ENCODE peak calls at places on chromosome 1, in seven cellular contexts. S is H9; E is HT-29; P is CD8-positive, alpha-beta T cell; R is HCT116; T is OCI-LY7; O is astrocyte of the spinal cord. M is an unnamed sample.

GRCh38 chr1:37448185-37448584 is 26.2 kb upstream of the ZC3H12A start:
- DNase-seq in S (peak), E (no peak), P (no peak), R (no peak), T (no peak), O (no peak), M (no peak)

GRCh38 chr1:180988221-180988826 is 34.3 kb downstream of the STX6 start:
- DNase-seq in S (no peak), E (no peak), P (no peak), R (no peak), T (no peak), O (peak), M (no peak)

GRCh38 chr1:59697138-59697811 is 117.5 kb upstream of the HOOK1 start:
- DNase-seq in S (no peak), E (no peak), P (peak), R (no peak), T (no peak), O (no peak), M (no peak)

GRCh38 chr1:58618303-58618702 is 41.3 kb upstream of the TACSTD2 start:
- DNase-seq in S (no peak), E (no peak), P (no peak), R (no peak), T (no peak), O (peak), M (no peak)

GRCh38 chr1:207316622-207317510 is 4.6 kb upstream of the CD55 start:
- DNase-seq in S (peak), E (peak), P (no peak), R (peak), T (no peak), O (no peak), M (no peak)

GRCh38 chr1:199168895-199169294 is 530.1 kb downstream of the PTPRC start:
- DNase-seq in S (no peak), E (no peak), P (no peak), R (no peak), T (no peak), O (no peak), M (no peak)

GRCh38 chr1:165753934-165754333 is 14.7 kb downstream of the TMCO1 start:
- DNase-seq in S (no peak), E (no peak), P (no peak), R (no peak), T (peak), O (no peak), M (peak)

GRCh38 chr1:206435450-206435849 is 34.8 kb upstream of the IKBKE start:
- DNase-seq in S (no peak), E (no peak), P (no peak), R (no peak), T (no peak), O (no peak), M (no peak)

GRCh38 chr1:3377604-3378279 is 76.7 kb upstream of the ARHGEF16 start:
- DNase-seq in S (no peak), E (no peak), P (no peak), R (no peak), T (no peak), O (no peak), M (no peak)

GRCh38 chr1:244005455-244005854 is 45.6 kb upstream of the ZBTB18 start:
- DNase-seq in S (no peak), E (no peak), P (no peak), R (no peak), T (no peak), O (no peak), M (no peak)

GRCh38 chr1:61585714-61586113 is 139.2 kb downstream of the TM2D1 start:
- DNase-seq in S (no peak), E (no peak), P (no peak), R (no peak), T (no peak), O (no peak), M (no peak)

GRCh38 chr1:150233359-150234308 is 2.3 kb downstream of the ANP32E start:
- DNase-seq in S (no peak), E (peak), P (no peak), R (no peak), T (peak), O (peak), M (peak)

GRCh38 chr1:245679796-245680195 is 525.0 kb downstream of the KIF26B start:
- DNase-seq in S (peak), E (no peak), P (no peak), R (no peak), T (peak), O (no peak), M (peak)

GRCh38 chr1:156616463-156616862 is 2.8 kb upstream of the HAPLN2 start:
- DNase-seq in S (no peak), E (peak), P (no peak), R (no peak), T (no peak), O (peak), M (no peak)

GRCh38 chr1:181222972-181223371 is 134.5 kb downstream of the IER5 start:
- DNase-seq in S (no peak), E (no peak), P (no peak), R (no peak), T (no peak), O (no peak), M (no peak)

GRCh38 chr1:89356658-89357400 is 7.0 kb upstream of the GBP6 start:
- DNase-seq in S (no peak), E (no peak), P (no peak), R (no peak), T (no peak), O (peak), M (no peak)

GRCh38 chr1:60924964-60925798 is 157.2 kb upstream of the NFIA start:
- DNase-seq in S (no peak), E (no peak), P (no peak), R (no peak), T (no peak), O (no peak), M (no peak)

GRCh38 chr1:36345353-36345752 is 21.9 kb upstream of the EVA1B start:
- DNase-seq in S (no peak), E (no peak), P (no peak), R (no peak), T (no peak), O (no peak), M (no peak)

GRCh38 chr1:211579434-211580302 is 707 bp upstream of the SLC30A1 start:
- DNase-seq in S (peak), E (peak), P (peak), R (no peak), T (peak), O (no peak), M (no peak)

GRCh38 chr1:204544321-204544720 is 28.1 kb downstream of the MDM4 start:
- DNase-seq in S (no peak), E (no peak), P (no peak), R (no peak), T (no peak), O (peak), M (no peak)

GRCh38 chr1:66925558-66925910 is 744 bp downstream of the MIER1 start:
- DNase-seq in S (no peak), E (no peak), P (no peak), R (no peak), T (no peak), O (no peak), M (no peak)

GRCh38 chr1:69568435-69569280 is 936 bp downstream of the LRRC7 start:
- DNase-seq in S (peak), E (no peak), P (no peak), R (no peak), T (no peak), O (no peak), M (peak)

GRCh38 chr1:228341814-228342626 is 64.6 kb downstream of the TRIM11 start:
- DNase-seq in S (peak), E (no peak), P (no peak), R (no peak), T (no peak), O (no peak), M (no peak)

GRCh38 chr1:108121361-108122143 is 78.6 kb downstream of the SLC25A24 start:
- DNase-seq in S (peak), E (peak), P (no peak), R (no peak), T (no peak), O (peak), M (no peak)

GRCh38 chr1:41758904-41759548 is 159.7 kb downstream of the HIVEP3 start:
- DNase-seq in S (no peak), E (no peak), P (no peak), R (no peak), T (no peak), O (peak), M (no peak)

GRCh38 chr1:246170574-246171261 is 336.4 kb downstream of the SMYD3 start:
- DNase-seq in S (no peak), E (no peak), P (no peak), R (no peak), T (no peak), O (no peak), M (no peak)

GRCh38 chr1:237864338-237865244 is 26.1 kb downstream of the ZP4 start:
- DNase-seq in S (peak), E (peak), P (no peak), R (no peak), T (no peak), O (peak), M (no peak)

GRCh38 chr1:112803906-112804762 is 89.0 kb upstream of the PPM1J start:
- DNase-seq in S (peak), E (peak), P (peak), R (peak), T (peak), O (peak), M (peak)

GRCh38 chr1:204630460-204630905 is 55.1 kb downstream of the LRRN2 start:
- DNase-seq in S (no peak), E (no peak), P (no peak), R (no peak), T (no peak), O (no peak), M (no peak)

GRCh38 chr1:225707824-225708223 is 54.9 kb upstream of the ENAH start:
- DNase-seq in S (no peak), E (no peak), P (no peak), R (no peak), T (no peak), O (no peak), M (no peak)

GRCh38 chr1:201708085-201708512 is 120.9 kb upstream of the IPO9 start:
- DNase-seq in S (no peak), E (no peak), P (no peak), R (no peak), T (no peak), O (peak), M (no peak)

GRCh38 chr1:217021400-217021799 is 298.2 kb upstream of the ESRRG start:
- DNase-seq in S (no peak), E (no peak), P (no peak), R (no peak), T (no peak), O (no peak), M (no peak)

GRCh38 chr1:235948774-235949427 is 82.2 kb upstream of the LYST start:
- DNase-seq in S (no peak), E (no peak), P (no peak), R (no peak), T (no peak), O (no peak), M (no peak)

GRCh38 chr1:39544327-39544726 is 32.3 kb downstream of the PABPC4 start:
- DNase-seq in S (no peak), E (no peak), P (no peak), R (no peak), T (no peak), O (no peak), M (no peak)

GRCh38 chr1:161952603-161953172 is 71.0 kb downstream of the OLFML2B start:
- DNase-seq in S (no peak), E (no peak), P (no peak), R (no peak), T (no peak), O (no peak), M (no peak)

GRCh38 chr1:9280015-9280860 is 12.5 kb upstream of the SPSB1 start:
- DNase-seq in S (peak), E (no peak), P (peak), R (peak), T (no peak), O (peak), M (no peak)

GRCh38 chr1:64487061-64487460 is 17.1 kb downstream of the CACHD1 start:
- DNase-seq in S (no peak), E (no peak), P (no peak), R (no peak), T (no peak), O (no peak), M (no peak)